ENCODE peak calls at places on chromosomes 6 and 20, in four cellular contexts. T is GM04504, Q is Right ventricle myocardium inferior, J is ureter. P is an unnamed sample.

GRCh38 chr6:20939161-20939775 is 405.0 kb downstream of the CDKAL1 start:
- DNase-seq in T (no peak), J (no peak), Q (no peak), P (no peak)

GRCh38 chr6:7532232-7532631 is 9.2 kb upstream of the DSP start:
- DNase-seq in Q (no peak), T (no peak), J (peak), P (no peak)

GRCh38 chr6:154805288-154805911 is 72.2 kb downstream of the SCAF8 start:
- DNase-seq in J (no peak), Q (no peak), T (no peak), P (peak)

GRCh38 chr20:3727333-3728035 is 5.0 kb upstream of the HSPA12B start:
- DNase-seq in T (peak), Q (no peak), J (no peak), P (peak)

GRCh38 chr6:133099573-133099972 is 141.6 kb upstream of the EYA4 start:
- DNase-seq in J (no peak), Q (no peak), T (no peak), P (peak)

GRCh38 chr6:111727041-111727440 is 121.4 kb upstream of the TRAF3IP2 start:
- DNase-seq in J (no peak), T (peak), Q (no peak), P (no peak)

GRCh38 chr6:43972915-43973304 is 154.3 kb downstream of the MRPL14 start:
- DNase-seq in Q (peak), J (peak), T (peak), P (peak)

GRCh38 chr6:161272600-161273355 is 1.1 kb downstream of the AGPAT4 start:
- DNase-seq in J (no peak), Q (no peak), T (peak), P (peak)

GRCh38 chr6:10808376-10808775 is 30.0 kb downstream of the MAK start:
- DNase-seq in T (no peak), Q (no peak), J (no peak), P (no peak)

GRCh38 chr6:31467151-31467550 is 30.8 kb upstream of the MICB start:
- DNase-seq in Q (no peak), T (no peak), J (no peak), P (no peak)

P was measured in astrocyte of the cerebellum.